ENCODE peak calls at places on chromosome 3, in ten cellular contexts. Q, C, S, G, O, A, U, P, V and D are unnamed samples.

GRCh38 chr3:14685204-14685603 is 10.3 kb downstream of the C3orf20 start:
- DNase-seq in A (no peak), S (no peak), G (no peak), V (peak; percentile 26), P (no peak), C (no peak), O (no peak), Q (no peak), U (no peak), D (no peak)

GRCh38 chr3:132519914-132520313 is 77.2 kb upstream of the ACKR4 start:
- DNase-seq in O (no peak), C (no peak), S (no peak), Q (no peak), A (no peak), V (no peak), U (no peak), G (no peak), P (no peak), D (no peak)

GRCh38 chr3:108410531-108410984 is 99.8 kb downstream of the MYH15 start:
- DNase-seq in O (no peak), Q (peak; percentile 30), C (no peak), A (no peak), U (no peak), V (no peak), G (no peak), S (no peak), P (no peak), D (no peak)

GRCh38 chr3:159453036-159453435 is 535.6 kb upstream of the IL12A start:
- DNase-seq in S (no peak), A (peak; percentile 81), G (no peak), P (no peak), O (no peak), Q (no peak), V (no peak), C (no peak), U (no peak), D (no peak)

GRCh38 chr3:85360742-85361387 is 402.1 kb downstream of the CADM2 start:
- DNase-seq in G (peak; percentile 1), C (peak; percentile 44), Q (no peak), A (no peak), S (peak; percentile 55), V (peak; percentile 57), P (no peak), O (peak; percentile 63), U (no peak), D (peak; percentile 27)

GRCh38 chr3:180183346-180183745 is 146.6 kb upstream of the PEX5L start:
- DNase-seq in C (no peak), A (no peak), V (no peak), P (no peak), Q (no peak), G (no peak), U (no peak), S (no peak), O (no peak), D (no peak)

GRCh38 chr3:62873672-62874397 is 1.4 kb downstream of the CADPS start:
- DNase-seq in C (peak; percentile 46), A (no peak), G (no peak), Q (peak; percentile 24), V (peak; percentile 3), S (peak; percentile 59), U (peak; percentile 6), P (no peak), O (no peak), D (no peak)

GRCh38 chr3:158105710-158106438 is at the start of gene SHOX2:
- DNase-seq in O (no peak), S (peak; percentile 41), U (no peak), G (peak; percentile 15), V (peak; percentile 63), A (no peak), Q (no peak), C (peak; percentile 22), P (no peak), D (peak; percentile 80)

GRCh38 chr3:24145481-24145880 is 200.4 kb downstream of the NR1D2 start:
- DNase-seq in C (no peak), A (no peak), V (no peak), P (no peak), G (no peak), Q (no peak), O (no peak), S (no peak), U (no peak), D (no peak)

GRCh38 chr3:52685285-52685704 is 418 bp downstream of the PBRM1 start:
- DNase-seq in Q (peak; percentile 75), G (peak; percentile 71), P (peak; percentile 35), V (peak; percentile 85), A (no peak), S (peak; percentile 90), U (peak; percentile 81), C (peak; percentile 84), O (peak; percentile 90), D (peak; percentile 90)
- TF ChIP-seq POLR2A in Q (peak; percentile 56), G (no peak), P (no peak), V (no peak), A (no peak), S (peak; percentile 8), U (no peak), C (no peak), O (no peak), D (no peak)

DNA sequence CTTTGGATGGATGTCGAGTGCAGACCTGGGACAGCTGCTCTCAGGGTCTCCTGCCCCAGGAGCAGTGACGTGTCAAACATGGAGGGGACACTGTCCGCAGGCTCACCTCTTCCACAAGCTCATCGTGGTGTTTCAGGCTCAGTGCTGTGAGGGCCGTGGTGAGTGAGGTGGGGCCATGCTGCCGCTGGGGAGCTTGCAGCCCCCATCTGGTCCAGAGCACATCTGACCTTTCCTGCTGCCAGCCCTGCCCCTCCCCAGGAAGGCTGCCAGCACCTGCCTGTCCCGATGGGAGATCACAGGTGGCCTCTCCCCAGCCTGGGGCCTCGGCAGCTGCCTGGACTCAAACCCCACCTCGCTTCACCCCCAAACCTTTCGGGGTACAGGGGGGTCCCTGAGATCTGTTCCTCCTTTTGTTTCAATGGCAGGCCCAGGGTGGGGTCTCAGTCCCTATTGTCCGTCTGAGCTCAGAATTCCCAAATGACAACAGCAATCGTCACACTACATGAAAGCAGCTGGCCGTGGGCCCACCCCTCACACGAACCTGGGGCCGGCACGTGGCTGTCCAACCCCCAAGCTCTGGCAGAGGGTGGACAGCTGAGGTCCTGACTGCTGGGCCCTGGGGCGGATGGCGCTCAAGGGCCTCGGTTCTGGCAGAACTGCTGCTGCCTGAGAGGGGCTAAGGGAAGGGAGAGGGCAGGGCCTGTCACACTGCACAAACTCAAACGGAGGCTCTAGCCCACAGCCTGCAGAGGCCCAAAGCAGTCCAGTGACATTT is 65.0 kb upstream of the RPL32 start:
- DNase-seq in U (no peak), G (no peak), V (no peak), Q (no peak), P (no peak), A (no peak), O (no peak), S (no peak), C (no peak), D (no peak)
- TF ChIP-seq POLR2A in U (no peak), G (no peak), V (no peak), Q (no peak), P (no peak), A (no peak), O (no peak), S (no peak), C (no peak), D (no peak)

DNA sequence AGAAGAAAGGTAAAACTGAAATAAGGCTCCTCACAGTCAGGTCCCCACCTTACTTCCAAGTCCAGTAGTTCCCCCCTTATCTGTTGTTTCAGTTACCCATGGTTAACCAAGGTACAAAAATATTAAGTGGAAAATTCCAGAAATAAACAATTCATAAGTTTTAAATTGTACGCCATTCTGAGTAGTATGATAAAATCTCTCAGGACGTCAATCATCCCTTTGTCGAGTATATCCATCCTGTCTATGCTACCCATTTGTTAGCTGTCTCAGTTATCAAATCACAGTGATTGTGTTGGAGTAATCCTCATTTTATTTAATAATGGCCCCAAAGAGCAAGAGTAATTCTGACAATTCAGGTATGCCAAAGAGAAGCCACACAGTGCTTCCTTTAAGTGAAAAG is 43.9 kb downstream of the LRRFIP2 start:
- DNase-seq in V (no peak), S (no peak), P (no peak), A (no peak), C (no peak), Q (no peak), G (no peak), U (no peak), O (no peak), D (no peak)
- TF ChIP-seq POLR2A in V (no peak), S (no peak), P (no peak), A (no peak), C (no peak), Q (no peak), G (no peak), U (no peak), O (no peak), D (no peak)

GRCh38 chr3:183635431-183636220 is at the start of gene KLHL24:
- DNase-seq in Q (peak; percentile 95), P (peak; percentile 82), G (peak; percentile 97), A (peak; percentile 98), S (peak; percentile 95), U (peak; percentile 77), V (peak; percentile 93), O (peak; percentile 97), C (peak; percentile 93), D (peak; percentile 94)

GRCh38 chr3:183637106-183637486 is 1.7 kb downstream of the KLHL24 start:
- DNase-seq in S (no peak), G (no peak), V (no peak), O (no peak), U (no peak), A (no peak), Q (no peak), C (no peak), P (no peak), D (no peak)

GRCh38 chr3:183638092-183638644 is 2.7 kb downstream of the KLHL24 start:
- DNase-seq in P (no peak), V (no peak), O (no peak), G (no peak), U (no peak), S (no peak), C (no peak), A (no peak), Q (no peak), D (no peak)

GRCh38 chr3:183635107-183635430 is 354 bp upstream of the KLHL24 start:
- DNase-seq in U (no peak), C (no peak), S (no peak), V (no peak), P (no peak), Q (no peak), G (no peak), O (no peak), A (no peak), D (no peak)

DNA sequence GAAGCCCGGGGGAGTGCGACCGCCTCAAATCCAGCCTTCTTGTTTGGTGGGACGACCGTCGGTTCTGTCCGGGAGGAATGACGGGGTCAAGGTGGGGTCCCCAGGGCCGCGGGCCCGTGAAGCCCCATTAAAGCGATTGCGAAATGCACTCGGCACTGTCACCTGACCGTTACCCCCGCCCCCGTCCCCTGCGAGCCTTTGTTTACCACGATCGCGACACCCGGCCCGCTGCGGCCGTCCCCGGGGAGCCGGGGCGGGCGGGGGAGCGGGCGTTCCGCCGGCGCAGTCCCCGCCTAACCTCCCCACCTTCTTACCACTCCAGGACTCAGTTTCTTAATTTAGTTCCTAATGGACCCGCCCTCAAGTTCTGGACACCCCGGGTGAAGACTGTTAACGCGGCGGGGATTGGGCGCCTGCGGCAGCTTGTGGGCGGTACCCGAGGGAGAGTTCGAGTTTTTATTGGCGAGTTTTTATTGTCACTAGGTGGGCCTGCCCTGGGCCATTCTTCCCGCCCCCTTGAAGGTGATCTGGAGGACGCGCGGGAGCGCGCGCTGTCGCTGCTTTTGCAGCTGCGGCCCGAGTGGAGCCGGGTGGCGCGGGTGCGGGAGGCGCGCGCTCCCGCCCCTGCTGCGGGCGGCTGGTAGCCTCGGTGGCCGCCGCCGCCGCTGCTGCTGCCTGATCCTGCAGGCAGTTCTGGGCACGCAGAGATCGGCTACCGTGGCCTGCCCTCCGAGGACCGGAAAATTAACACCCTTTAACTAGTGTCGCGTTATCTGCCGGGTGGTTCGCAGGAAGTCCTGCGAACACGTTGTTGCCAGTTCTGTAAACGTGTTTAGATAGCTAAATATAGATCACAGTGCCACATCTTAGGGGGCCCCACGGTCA is 1.0 kb downstream of the KLHL24 start:
- DNase-seq in A (peak; percentile 98), G (peak; percentile 92), O (peak; percentile 98), P (peak; percentile 93), U (peak; percentile 58), S (peak; percentile 96), V (peak; percentile 97), Q (peak; percentile 97), C (peak; percentile 92), D (peak; percentile 96)
- TF ChIP-seq POLR2A in A (peak; percentile 39), G (peak; percentile 47), O (peak; percentile 73), P (peak; percentile 73), U (peak; percentile 72), S (peak; percentile 74), V (peak; percentile 64), Q (peak; percentile 79), C (peak; percentile 27), D (peak; percentile 27)